ENCODE peak calls at places on chromosomes 11 and 22, in six cellular contexts. One of them, this sample, is unnamed.

GRCh38 chr11:69055598-69056516 is 7.1 kb downstream of the TPCN2 start:
- DNase-seq in kidney epithelial cell: no peak
- DNase-seq in GM12865: peak
- DNase-seq in fibroblast of lung: no peak
- DNase-seq in mammary epithelial cell: no peak
- DNase-seq in coronary artery: no peak
- DNase-seq in this sample: no peak

GRCh38 chr11:86955111-86955673 is at the start of gene FZD4:
- DNase-seq in kidney epithelial cell: no peak
- DNase-seq in GM12865: peak
- DNase-seq in fibroblast of lung: peak
- DNase-seq in mammary epithelial cell: peak
- DNase-seq in coronary artery: peak
- DNase-seq in this sample: no peak

GRCh38 chr22:38467438-38467903 is 425 bp upstream of the KDELR3 start:
- DNase-seq in kidney epithelial cell: no peak
- DNase-seq in GM12865: no peak
- DNase-seq in fibroblast of lung: no peak
- DNase-seq in mammary epithelial cell: no peak
- DNase-seq in coronary artery: no peak
- DNase-seq in this sample: no peak

GRCh38 chr11:69962152-69962551 is 116.0 kb upstream of the ANO1 start:
- DNase-seq in kidney epithelial cell: no peak
- DNase-seq in GM12865: no peak
- DNase-seq in fibroblast of lung: peak
- DNase-seq in mammary epithelial cell: peak
- DNase-seq in coronary artery: no peak
- DNase-seq in this sample: no peak

GRCh38 chr11:69552951-69553350 is 71.5 kb downstream of the LINC01488 start:
- DNase-seq in kidney epithelial cell: no peak
- DNase-seq in GM12865: no peak
- DNase-seq in fibroblast of lung: no peak
- DNase-seq in mammary epithelial cell: peak
- DNase-seq in coronary artery: peak
- DNase-seq in this sample: no peak

GRCh38 chr11:34052608-34053160 is 1.2 kb downstream of the CAPRIN1 start:
- DNase-seq in kidney epithelial cell: no peak
- DNase-seq in GM12865: peak
- DNase-seq in fibroblast of lung: no peak
- DNase-seq in mammary epithelial cell: peak
- DNase-seq in coronary artery: no peak
- DNase-seq in this sample: no peak

GRCh38 chr11:76700177-76701100 is 29.9 kb upstream of the LRRC32 start:
- DNase-seq in kidney epithelial cell: peak
- DNase-seq in GM12865: no peak
- DNase-seq in fibroblast of lung: peak
- DNase-seq in mammary epithelial cell: peak
- DNase-seq in coronary artery: no peak
- DNase-seq in this sample: no peak

GRCh38 chr11:111724615-111725129 is 41.5 kb downstream of the PPP2R1B start:
- DNase-seq in kidney epithelial cell: no peak
- DNase-seq in GM12865: no peak
- DNase-seq in fibroblast of lung: no peak
- DNase-seq in mammary epithelial cell: no peak
- DNase-seq in coronary artery: no peak
- DNase-seq in this sample: no peak

GRCh38 chr22:46057762-46058420 is 80.9 kb upstream of the WNT7B start:
- DNase-seq in kidney epithelial cell: no peak
- DNase-seq in GM12865: peak
- DNase-seq in fibroblast of lung: peak
- DNase-seq in mammary epithelial cell: peak
- DNase-seq in coronary artery: peak
- DNase-seq in this sample: no peak

GRCh38 chr11:84564180-84564866 is 1062.8 kb downstream of the DLG2 start:
- DNase-seq in kidney epithelial cell: peak
- DNase-seq in GM12865: peak
- DNase-seq in fibroblast of lung: peak
- DNase-seq in mammary epithelial cell: peak
- DNase-seq in coronary artery: no peak
- DNase-seq in this sample: peak

GRCh38 chr11:93216511-93217121 is 18.8 kb upstream of the SLC36A4 start:
- DNase-seq in kidney epithelial cell: no peak
- DNase-seq in GM12865: no peak
- DNase-seq in fibroblast of lung: no peak
- DNase-seq in mammary epithelial cell: no peak
- DNase-seq in coronary artery: no peak
- DNase-seq in this sample: no peak

GRCh38 chr11:57308426-57309060 is 16.2 kb downstream of the TNKS1BP1 start:
- DNase-seq in kidney epithelial cell: no peak
- DNase-seq in GM12865: no peak
- DNase-seq in fibroblast of lung: no peak
- DNase-seq in mammary epithelial cell: no peak
- DNase-seq in coronary artery: no peak
- DNase-seq in this sample: no peak

GRCh38 chr11:42049650-42050049 is 590.2 kb upstream of the LRRC4C start:
- DNase-seq in kidney epithelial cell: no peak
- DNase-seq in GM12865: no peak
- DNase-seq in fibroblast of lung: no peak
- DNase-seq in mammary epithelial cell: no peak
- DNase-seq in coronary artery: no peak
- DNase-seq in this sample: no peak

GRCh38 chr11:12182650-12183511 is 72.5 kb downstream of the MICAL2 start:
- DNase-seq in kidney epithelial cell: peak
- DNase-seq in GM12865: no peak
- DNase-seq in fibroblast of lung: peak
- DNase-seq in mammary epithelial cell: peak
- DNase-seq in coronary artery: peak
- DNase-seq in this sample: peak

GRCh38 chr11:77113382-77114088 is 10.9 kb downstream of the OMP start:
- DNase-seq in kidney epithelial cell: no peak
- DNase-seq in GM12865: peak
- DNase-seq in fibroblast of lung: peak
- DNase-seq in mammary epithelial cell: no peak
- DNase-seq in coronary artery: no peak
- DNase-seq in this sample: no peak

GRCh38 chr11:126405906-126406305 is 50.4 kb downstream of the ST3GAL4 start:
- DNase-seq in kidney epithelial cell: no peak
- DNase-seq in GM12865: no peak
- DNase-seq in fibroblast of lung: no peak
- DNase-seq in mammary epithelial cell: peak
- DNase-seq in coronary artery: no peak
- DNase-seq in this sample: no peak

GRCh38 chr11:128905345-128906184 is 14.4 kb downstream of the KCNJ5 start:
- DNase-seq in kidney epithelial cell: no peak
- DNase-seq in GM12865: peak
- DNase-seq in fibroblast of lung: peak
- DNase-seq in mammary epithelial cell: peak
- DNase-seq in coronary artery: no peak
- DNase-seq in this sample: no peak

GRCh38 chr11:131474947-131475346 is 104.5 kb downstream of the NTM start:
- DNase-seq in kidney epithelial cell: no peak
- DNase-seq in GM12865: no peak
- DNase-seq in fibroblast of lung: no peak
- DNase-seq in mammary epithelial cell: no peak
- DNase-seq in coronary artery: no peak
- DNase-seq in this sample: no peak

GRCh38 chr11:86176165-86176884 is 68.2 kb upstream of the EED start:
- DNase-seq in kidney epithelial cell: no peak
- DNase-seq in GM12865: no peak
- DNase-seq in fibroblast of lung: peak
- DNase-seq in mammary epithelial cell: peak
- DNase-seq in coronary artery: no peak
- DNase-seq in this sample: no peak

GRCh38 chr11:95318459-95318858 is 87.5 kb upstream of the SESN3 start:
- DNase-seq in kidney epithelial cell: no peak
- DNase-seq in GM12865: no peak
- DNase-seq in fibroblast of lung: peak
- DNase-seq in mammary epithelial cell: no peak
- DNase-seq in coronary artery: no peak
- DNase-seq in this sample: no peak

GRCh38 chr11:62142921-62143320 is 19.1 kb downstream of the INCENP start:
- DNase-seq in kidney epithelial cell: no peak
- DNase-seq in GM12865: no peak
- DNase-seq in fibroblast of lung: no peak
- DNase-seq in mammary epithelial cell: no peak
- DNase-seq in coronary artery: peak
- DNase-seq in this sample: no peak

GRCh38 chr22:30970356-30970746 is 1.3 kb downstream of the TUG1 start:
- DNase-seq in kidney epithelial cell: no peak
- DNase-seq in GM12865: no peak
- DNase-seq in fibroblast of lung: no peak
- DNase-seq in mammary epithelial cell: no peak
- DNase-seq in coronary artery: no peak
- DNase-seq in this sample: no peak

GRCh38 chr11:63937713-63938480 is 905 bp upstream of the NAA40 start:
- DNase-seq in kidney epithelial cell: no peak
- DNase-seq in GM12865: peak
- DNase-seq in fibroblast of lung: no peak
- DNase-seq in mammary epithelial cell: no peak
- DNase-seq in coronary artery: no peak
- DNase-seq in this sample: no peak

GRCh38 chr11:63940786-63941185 is 2.0 kb downstream of the NAA40 start:
- DNase-seq in kidney epithelial cell: no peak
- DNase-seq in GM12865: no peak
- DNase-seq in fibroblast of lung: no peak
- DNase-seq in mammary epithelial cell: no peak
- DNase-seq in coronary artery: no peak
- DNase-seq in this sample: no peak

GRCh38 chr11:63939351-63939920 is 634 bp downstream of the NAA40 start:
- DNase-seq in kidney epithelial cell: no peak
- DNase-seq in GM12865: no peak
- DNase-seq in fibroblast of lung: peak
- DNase-seq in mammary epithelial cell: peak
- DNase-seq in coronary artery: no peak
- DNase-seq in this sample: no peak

GRCh38 chr11:63941901-63942300 is 3.1 kb downstream of the NAA40 start:
- DNase-seq in kidney epithelial cell: no peak
- DNase-seq in GM12865: no peak
- DNase-seq in fibroblast of lung: no peak
- DNase-seq in mammary epithelial cell: no peak
- DNase-seq in coronary artery: no peak
- DNase-seq in this sample: no peak

GRCh38 chr11:63938481-63939350 is at the start of gene NAA40:
- DNase-seq in kidney epithelial cell: peak
- DNase-seq in GM12865: peak
- DNase-seq in fibroblast of lung: peak
- DNase-seq in mammary epithelial cell: peak
- DNase-seq in coronary artery: peak
- DNase-seq in this sample: peak
- TF ChIP-seq CTCF in kidney epithelial cell: no peak
- TF ChIP-seq CTCF in GM12865: no peak
- TF ChIP-seq CTCF in fibroblast of lung: no peak
- TF ChIP-seq CTCF in mammary epithelial cell: no peak
- TF ChIP-seq CTCF in coronary artery: no peak
- TF ChIP-seq CTCF in this sample: no peak

GRCh38 chr11:44727373-44728084 is 767 bp downstream of the TSPAN18 start:
- DNase-seq in kidney epithelial cell: no peak
- DNase-seq in GM12865: peak
- DNase-seq in fibroblast of lung: peak
- DNase-seq in mammary epithelial cell: peak
- DNase-seq in coronary artery: peak
- DNase-seq in this sample: no peak
- H3K4me3 ChIP-seq in kidney epithelial cell: peak
- H3K4me3 ChIP-seq in GM12865: peak
- H3K4me3 ChIP-seq in fibroblast of lung: no peak
- H3K4me3 ChIP-seq in mammary epithelial cell: peak
- H3K4me3 ChIP-seq in coronary artery: peak
- H3K4me3 ChIP-seq in this sample: peak

GRCh38 chr22:50190182-50190951 is 4.7 kb downstream of the TRABD start:
- DNase-seq in kidney epithelial cell: no peak
- DNase-seq in GM12865: peak
- DNase-seq in fibroblast of lung: peak
- DNase-seq in mammary epithelial cell: peak
- DNase-seq in coronary artery: no peak
- DNase-seq in this sample: peak
- TF ChIP-seq CTCF in kidney epithelial cell: peak
- TF ChIP-seq CTCF in GM12865: peak
- TF ChIP-seq CTCF in fibroblast of lung: peak
- TF ChIP-seq CTCF in mammary epithelial cell: peak
- TF ChIP-seq CTCF in coronary artery: no peak
- TF ChIP-seq CTCF in this sample: peak

GRCh38 chr11:122649133-122649532 is 6.4 kb upstream of the UBASH3B start:
- DNase-seq in kidney epithelial cell: no peak
- DNase-seq in GM12865: no peak
- DNase-seq in fibroblast of lung: no peak
- DNase-seq in mammary epithelial cell: peak
- DNase-seq in coronary artery: no peak
- DNase-seq in this sample: no peak

GRCh38 chr11:122647728-122648127 is 7.8 kb upstream of the UBASH3B start:
- DNase-seq in kidney epithelial cell: no peak
- DNase-seq in GM12865: no peak
- DNase-seq in fibroblast of lung: no peak
- DNase-seq in mammary epithelial cell: no peak
- DNase-seq in coronary artery: no peak
- DNase-seq in this sample: no peak

GRCh38 chr11:122645847-122646246 is 9.7 kb upstream of the UBASH3B start:
- DNase-seq in kidney epithelial cell: no peak
- DNase-seq in GM12865: no peak
- DNase-seq in fibroblast of lung: no peak
- DNase-seq in mammary epithelial cell: no peak
- DNase-seq in coronary artery: no peak
- DNase-seq in this sample: peak

GRCh38 chr11:122642971-122643370 is 12.6 kb upstream of the UBASH3B start:
- DNase-seq in kidney epithelial cell: no peak
- DNase-seq in GM12865: no peak
- DNase-seq in fibroblast of lung: no peak
- DNase-seq in mammary epithelial cell: no peak
- DNase-seq in coronary artery: no peak
- DNase-seq in this sample: no peak

GRCh38 chr11:122646549-122647340 is 8.8 kb upstream of the UBASH3B start:
- DNase-seq in kidney epithelial cell: no peak
- DNase-seq in GM12865: no peak
- DNase-seq in fibroblast of lung: peak
- DNase-seq in mammary epithelial cell: peak
- DNase-seq in coronary artery: no peak
- DNase-seq in this sample: no peak
- H3K4me3 ChIP-seq in kidney epithelial cell: no peak
- H3K4me3 ChIP-seq in GM12865: no peak
- H3K4me3 ChIP-seq in fibroblast of lung: no peak
- H3K4me3 ChIP-seq in mammary epithelial cell: no peak
- H3K4me3 ChIP-seq in coronary artery: no peak
- H3K4me3 ChIP-seq in this sample: no peak

GRCh38 chr11:114395776-114396175 is 4.5 kb downstream of the C11orf71 start:
- DNase-seq in kidney epithelial cell: no peak
- DNase-seq in GM12865: no peak
- DNase-seq in fibroblast of lung: no peak
- DNase-seq in mammary epithelial cell: peak
- DNase-seq in coronary artery: no peak
- DNase-seq in this sample: no peak
- TF ChIP-seq CTCF in kidney epithelial cell: peak
- TF ChIP-seq CTCF in GM12865: peak
- TF ChIP-seq CTCF in fibroblast of lung: peak
- TF ChIP-seq CTCF in mammary epithelial cell: peak
- TF ChIP-seq CTCF in coronary artery: no peak
- TF ChIP-seq CTCF in this sample: peak

DNA sequence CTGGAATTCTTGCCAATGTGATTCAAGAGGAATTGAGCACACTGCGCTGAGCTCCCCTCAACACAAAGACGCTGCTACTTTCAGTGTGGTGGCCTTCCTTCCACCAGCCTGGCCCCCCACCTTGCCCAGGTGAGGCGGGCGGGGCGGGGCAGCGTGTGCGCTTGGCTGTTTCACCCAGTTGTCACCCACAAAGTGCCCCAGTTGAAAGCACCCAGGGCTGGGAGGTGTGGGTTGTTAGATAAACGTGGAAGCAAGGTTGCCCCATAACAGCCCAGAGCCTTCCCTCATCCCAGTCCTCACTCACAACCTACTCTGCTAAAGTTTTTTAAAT is 43.1 kb downstream of the CACNG2 start:
- DNase-seq in kidney epithelial cell: no peak
- DNase-seq in GM12865: no peak
- DNase-seq in fibroblast of lung: no peak
- DNase-seq in mammary epithelial cell: peak
- DNase-seq in coronary artery: no peak
- DNase-seq in this sample: no peak
- H3K4me3 ChIP-seq in kidney epithelial cell: no peak
- H3K4me3 ChIP-seq in GM12865: no peak
- H3K4me3 ChIP-seq in fibroblast of lung: no peak
- H3K4me3 ChIP-seq in mammary epithelial cell: no peak
- H3K4me3 ChIP-seq in coronary artery: peak
- H3K4me3 ChIP-seq in this sample: no peak